ENCODE peak calls at places on chromosome X, in eight cellular contexts. One of them, this sample, is unnamed.

GRCh38 chrX:45824471-45824870 is 623.8 kb upstream of the DIPK2B start:
- DNase-seq in GM12891: no peak
- DNase-seq in AG20443: peak
- DNase-seq in cardiac muscle cell: peak
- DNase-seq in uterus: peak
- DNase-seq in activated effector memory CD4-positive, alpha-beta T cell treated with Interleukin-2 at 50 U/mL for 16 hours: no peak
- DNase-seq in upper lobe of right lung: no peak
- DNase-seq in mesendoderm: peak
- DNase-seq in this sample: no peak

GRCh38 chrX:38717871-38718270 is 83.4 kb upstream of the MID1IP1 start:
- DNase-seq in AG20443: peak
- DNase-seq in GM12891: peak
- DNase-seq in uterus: no peak
- DNase-seq in mesendoderm: peak
- DNase-seq in upper lobe of right lung: no peak
- DNase-seq in activated effector memory CD4-positive, alpha-beta T cell treated with Interleukin-2 at 50 U/mL for 16 hours: no peak
- DNase-seq in cardiac muscle cell: peak
- DNase-seq in this sample: no peak

GRCh38 chrX:23373129-23373804 is 38.6 kb downstream of the PTCHD1 start:
- DNase-seq in AG20443: peak
- DNase-seq in GM12891: no peak
- DNase-seq in upper lobe of right lung: no peak
- DNase-seq in activated effector memory CD4-positive, alpha-beta T cell treated with Interleukin-2 at 50 U/mL for 16 hours: no peak
- DNase-seq in uterus: no peak
- DNase-seq in cardiac muscle cell: peak
- DNase-seq in mesendoderm: no peak
- DNase-seq in this sample: no peak

GRCh38 chrX:30680618-30681017 is 27.4 kb downstream of the GK start:
- DNase-seq in cardiac muscle cell: no peak
- DNase-seq in upper lobe of right lung: no peak
- DNase-seq in AG20443: no peak
- DNase-seq in GM12891: no peak
- DNase-seq in activated effector memory CD4-positive, alpha-beta T cell treated with Interleukin-2 at 50 U/mL for 16 hours: no peak
- DNase-seq in mesendoderm: peak
- DNase-seq in uterus: no peak
- DNase-seq in this sample: no peak

GRCh38 chrX:153708415-153708814 is 15.8 kb downstream of the BCAP31 start:
- DNase-seq in mesendoderm: peak
- DNase-seq in uterus: peak
- DNase-seq in cardiac muscle cell: peak
- DNase-seq in upper lobe of right lung: peak
- DNase-seq in AG20443: peak
- DNase-seq in GM12891: no peak
- DNase-seq in activated effector memory CD4-positive, alpha-beta T cell treated with Interleukin-2 at 50 U/mL for 16 hours: no peak
- DNase-seq in this sample: peak

GRCh38 chrX:2664497-2664896 is 26.6 kb upstream of the CD99 start:
- DNase-seq in GM12891: no peak
- DNase-seq in cardiac muscle cell: peak
- DNase-seq in activated effector memory CD4-positive, alpha-beta T cell treated with Interleukin-2 at 50 U/mL for 16 hours: no peak
- DNase-seq in mesendoderm: no peak
- DNase-seq in upper lobe of right lung: no peak
- DNase-seq in AG20443: peak
- DNase-seq in uterus: peak
- DNase-seq in this sample: no peak

GRCh38 chrX:31435592-31435991 is 363.8 kb upstream of the FTHL17 start:
- DNase-seq in activated effector memory CD4-positive, alpha-beta T cell treated with Interleukin-2 at 50 U/mL for 16 hours: no peak
- DNase-seq in uterus: no peak
- DNase-seq in cardiac muscle cell: peak
- DNase-seq in upper lobe of right lung: no peak
- DNase-seq in AG20443: no peak
- DNase-seq in mesendoderm: peak
- DNase-seq in GM12891: no peak
- DNase-seq in this sample: no peak

GRCh38 chrX:40109288-40110008 is 11.7 kb upstream of the BCOR start:
- DNase-seq in uterus: peak
- DNase-seq in mesendoderm: peak
- DNase-seq in AG20443: peak
- DNase-seq in cardiac muscle cell: peak
- DNase-seq in GM12891: no peak
- DNase-seq in upper lobe of right lung: peak
- DNase-seq in activated effector memory CD4-positive, alpha-beta T cell treated with Interleukin-2 at 50 U/mL for 16 hours: no peak
- DNase-seq in this sample: no peak

GRCh38 chrX:16479206-16479869 is 170.6 kb upstream of the S100G start:
- DNase-seq in upper lobe of right lung: no peak
- DNase-seq in GM12891: no peak
- DNase-seq in cardiac muscle cell: no peak
- DNase-seq in uterus: no peak
- DNase-seq in activated effector memory CD4-positive, alpha-beta T cell treated with Interleukin-2 at 50 U/mL for 16 hours: no peak
- DNase-seq in AG20443: peak
- DNase-seq in mesendoderm: no peak
- DNase-seq in this sample: no peak

GRCh38 chrX:72042860-72043248 is 88.9 kb downstream of the RTL5 start:
- DNase-seq in uterus: no peak
- DNase-seq in activated effector memory CD4-positive, alpha-beta T cell treated with Interleukin-2 at 50 U/mL for 16 hours: no peak
- DNase-seq in mesendoderm: no peak
- DNase-seq in upper lobe of right lung: no peak
- DNase-seq in GM12891: no peak
- DNase-seq in cardiac muscle cell: no peak
- DNase-seq in AG20443: no peak
- DNase-seq in this sample: no peak

GRCh38 chrX:31929366-31929765 is 857.5 kb upstream of the FTHL17 start:
- DNase-seq in uterus: no peak
- DNase-seq in upper lobe of right lung: no peak
- DNase-seq in activated effector memory CD4-positive, alpha-beta T cell treated with Interleukin-2 at 50 U/mL for 16 hours: no peak
- DNase-seq in AG20443: no peak
- DNase-seq in cardiac muscle cell: no peak
- DNase-seq in GM12891: no peak
- DNase-seq in mesendoderm: no peak
- DNase-seq in this sample: no peak

GRCh38 chrX:154120567-154120966 is 23.1 kb upstream of the MECP2 start:
- DNase-seq in cardiac muscle cell: no peak
- DNase-seq in uterus: no peak
- DNase-seq in mesendoderm: no peak
- DNase-seq in AG20443: no peak
- DNase-seq in GM12891: no peak
- DNase-seq in upper lobe of right lung: no peak
- DNase-seq in activated effector memory CD4-positive, alpha-beta T cell treated with Interleukin-2 at 50 U/mL for 16 hours: no peak
- DNase-seq in this sample: no peak

GRCh38 chrX:118974908-118975671 is 672 bp downstream of the LONRF3 start:
- DNase-seq in activated effector memory CD4-positive, alpha-beta T cell treated with Interleukin-2 at 50 U/mL for 16 hours: peak
- DNase-seq in uterus: peak
- DNase-seq in GM12891: no peak
- DNase-seq in mesendoderm: peak
- DNase-seq in cardiac muscle cell: peak
- DNase-seq in AG20443: peak
- DNase-seq in upper lobe of right lung: peak
- DNase-seq in this sample: peak

GRCh38 chrX:132876509-132876837 is 82.0 kb downstream of the HS6ST2 start:
- DNase-seq in GM12891: no peak
- DNase-seq in uterus: peak
- DNase-seq in cardiac muscle cell: no peak
- DNase-seq in activated effector memory CD4-positive, alpha-beta T cell treated with Interleukin-2 at 50 U/mL for 16 hours: no peak
- DNase-seq in upper lobe of right lung: no peak
- DNase-seq in mesendoderm: peak
- DNase-seq in AG20443: no peak
- DNase-seq in this sample: no peak

GRCh38 chrX:9681422-9681821 is 84.2 kb downstream of the GPR143 start:
- DNase-seq in uterus: no peak
- DNase-seq in AG20443: no peak
- DNase-seq in upper lobe of right lung: no peak
- DNase-seq in mesendoderm: no peak
- DNase-seq in activated effector memory CD4-positive, alpha-beta T cell treated with Interleukin-2 at 50 U/mL for 16 hours: no peak
- DNase-seq in cardiac muscle cell: peak
- DNase-seq in GM12891: no peak
- DNase-seq in this sample: no peak

GRCh38 chrX:9668537-9668936 is 97.1 kb downstream of the GPR143 start:
- DNase-seq in activated effector memory CD4-positive, alpha-beta T cell treated with Interleukin-2 at 50 U/mL for 16 hours: no peak
- DNase-seq in GM12891: no peak
- DNase-seq in uterus: no peak
- DNase-seq in cardiac muscle cell: peak
- DNase-seq in mesendoderm: no peak
- DNase-seq in upper lobe of right lung: no peak
- DNase-seq in AG20443: no peak
- DNase-seq in this sample: no peak

GRCh38 chrX:10199212-10199611 is 42.4 kb downstream of the CLCN4 start:
- DNase-seq in AG20443: no peak
- DNase-seq in upper lobe of right lung: peak
- DNase-seq in cardiac muscle cell: peak
- DNase-seq in activated effector memory CD4-positive, alpha-beta T cell treated with Interleukin-2 at 50 U/mL for 16 hours: no peak
- DNase-seq in mesendoderm: no peak
- DNase-seq in uterus: no peak
- DNase-seq in GM12891: no peak
- DNase-seq in this sample: no peak

GRCh38 chrX:83845397-83845796 is 15.5 kb upstream of the CYLC1 start:
- DNase-seq in GM12891: no peak
- DNase-seq in upper lobe of right lung: no peak
- DNase-seq in AG20443: peak
- DNase-seq in cardiac muscle cell: peak
- DNase-seq in mesendoderm: peak
- DNase-seq in uterus: no peak
- DNase-seq in activated effector memory CD4-positive, alpha-beta T cell treated with Interleukin-2 at 50 U/mL for 16 hours: no peak
- DNase-seq in this sample: no peak

GRCh38 chrX:110168585-110168984 is 149.3 kb downstream of the AMMECR1 start:
- DNase-seq in mesendoderm: no peak
- DNase-seq in GM12891: no peak
- DNase-seq in activated effector memory CD4-positive, alpha-beta T cell treated with Interleukin-2 at 50 U/mL for 16 hours: no peak
- DNase-seq in cardiac muscle cell: peak
- DNase-seq in uterus: no peak
- DNase-seq in AG20443: no peak
- DNase-seq in upper lobe of right lung: no peak
- DNase-seq in this sample: no peak

GRCh38 chrX:13994681-13995080 is 35.0 kb downstream of the GEMIN8 start:
- DNase-seq in GM12891: no peak
- DNase-seq in uterus: no peak
- DNase-seq in upper lobe of right lung: no peak
- DNase-seq in activated effector memory CD4-positive, alpha-beta T cell treated with Interleukin-2 at 50 U/mL for 16 hours: no peak
- DNase-seq in cardiac muscle cell: no peak
- DNase-seq in mesendoderm: no peak
- DNase-seq in AG20443: no peak
- DNase-seq in this sample: no peak

GRCh38 chrX:120302434-120302833 is 8.8 kb downstream of the TMEM255A start:
- DNase-seq in cardiac muscle cell: no peak
- DNase-seq in AG20443: no peak
- DNase-seq in GM12891: no peak
- DNase-seq in uterus: no peak
- DNase-seq in activated effector memory CD4-positive, alpha-beta T cell treated with Interleukin-2 at 50 U/mL for 16 hours: peak
- DNase-seq in upper lobe of right lung: peak
- DNase-seq in mesendoderm: peak
- DNase-seq in this sample: no peak

GRCh38 chrX:39018526-39018925 is 217.3 kb downstream of the MID1IP1 start:
- DNase-seq in activated effector memory CD4-positive, alpha-beta T cell treated with Interleukin-2 at 50 U/mL for 16 hours: no peak
- DNase-seq in cardiac muscle cell: no peak
- DNase-seq in uterus: no peak
- DNase-seq in GM12891: no peak
- DNase-seq in upper lobe of right lung: no peak
- DNase-seq in AG20443: no peak
- DNase-seq in mesendoderm: no peak
- DNase-seq in this sample: no peak

GRCh38 chrX:128012015-128012414 is 40.2 kb downstream of the ACTRT1 start:
- DNase-seq in AG20443: no peak
- DNase-seq in GM12891: no peak
- DNase-seq in activated effector memory CD4-positive, alpha-beta T cell treated with Interleukin-2 at 50 U/mL for 16 hours: no peak
- DNase-seq in uterus: no peak
- DNase-seq in mesendoderm: no peak
- DNase-seq in upper lobe of right lung: no peak
- DNase-seq in cardiac muscle cell: no peak
- DNase-seq in this sample: no peak

GRCh38 chrX:116462843-116463242 is at the start of gene CT83:
- DNase-seq in upper lobe of right lung: no peak
- DNase-seq in activated effector memory CD4-positive, alpha-beta T cell treated with Interleukin-2 at 50 U/mL for 16 hours: no peak
- DNase-seq in cardiac muscle cell: no peak
- DNase-seq in mesendoderm: no peak
- DNase-seq in AG20443: no peak
- DNase-seq in uterus: no peak
- DNase-seq in GM12891: no peak
- DNase-seq in this sample: no peak

This sample was measured in DMS 273 treated with DMSO at 0.1 percent for 48 hours.